ENCODE peak calls at places on chromosomes 3 and 15, in ten cellular contexts. One of them, this sample, is unnamed.

GRCh38 chr15:31328999-31329639 is 2.5 kb downstream of the KLF13 start:
- DNase-seq in memory B cell: no peak
- DNase-seq in psoas muscle: peak
- DNase-seq in left cardiac atrium: no peak
- DNase-seq in CD4-positive, alpha-beta T cell: peak
- DNase-seq in EH: no peak
- DNase-seq in iris pigment epithelial cell: no peak
- DNase-seq in endodermal cell: peak
- DNase-seq in EL: no peak
- DNase-seq in GOT3: no peak
- DNase-seq in this sample: no peak

GRCh38 chr3:62036726-62037125 is 336.6 kb downstream of the FEZF2 start:
- DNase-seq in left cardiac atrium: no peak
- DNase-seq in EL: peak
- DNase-seq in EH: peak
- DNase-seq in iris pigment epithelial cell: no peak
- DNase-seq in endodermal cell: no peak
- DNase-seq in memory B cell: no peak
- DNase-seq in CD4-positive, alpha-beta T cell: no peak
- DNase-seq in psoas muscle: no peak
- DNase-seq in GOT3: no peak
- DNase-seq in this sample: no peak

GRCh38 chr3:133038731-133039398 is 674 bp downstream of the TMEM108 start:
- DNase-seq in left cardiac atrium: peak
- DNase-seq in EH: no peak
- DNase-seq in GOT3: no peak
- DNase-seq in iris pigment epithelial cell: no peak
- DNase-seq in EL: peak
- DNase-seq in memory B cell: no peak
- DNase-seq in endodermal cell: peak
- DNase-seq in psoas muscle: peak
- DNase-seq in CD4-positive, alpha-beta T cell: no peak
- DNase-seq in this sample: peak

GRCh38 chr3:108300103-108300849 is 3.9 kb downstream of the HHLA2 start:
- DNase-seq in endodermal cell: peak
- DNase-seq in psoas muscle: no peak
- DNase-seq in memory B cell: no peak
- DNase-seq in left cardiac atrium: no peak
- DNase-seq in CD4-positive, alpha-beta T cell: no peak
- DNase-seq in EH: no peak
- DNase-seq in GOT3: no peak
- DNase-seq in EL: no peak
- DNase-seq in iris pigment epithelial cell: no peak
- DNase-seq in this sample: no peak

GRCh38 chr3:127701281-127701792 is 28.6 kb downstream of the ABTB1 start:
- DNase-seq in CD4-positive, alpha-beta T cell: no peak
- DNase-seq in EL: no peak
- DNase-seq in endodermal cell: no peak
- DNase-seq in iris pigment epithelial cell: no peak
- DNase-seq in memory B cell: no peak
- DNase-seq in left cardiac atrium: peak
- DNase-seq in EH: no peak
- DNase-seq in psoas muscle: peak
- DNase-seq in GOT3: no peak
- DNase-seq in this sample: peak

GRCh38 chr3:193439423-193439822 is 60.9 kb upstream of the ATP13A5 start:
- DNase-seq in psoas muscle: no peak
- DNase-seq in CD4-positive, alpha-beta T cell: no peak
- DNase-seq in EL: no peak
- DNase-seq in left cardiac atrium: no peak
- DNase-seq in memory B cell: no peak
- DNase-seq in endodermal cell: no peak
- DNase-seq in GOT3: no peak
- DNase-seq in iris pigment epithelial cell: no peak
- DNase-seq in EH: no peak
- DNase-seq in this sample: no peak

GRCh38 chr15:76274821-76275220 is 36.4 kb downstream of the ETFA start:
- DNase-seq in endodermal cell: no peak
- DNase-seq in EH: no peak
- DNase-seq in CD4-positive, alpha-beta T cell: no peak
- DNase-seq in EL: no peak
- DNase-seq in GOT3: no peak
- DNase-seq in iris pigment epithelial cell: no peak
- DNase-seq in memory B cell: no peak
- DNase-seq in left cardiac atrium: no peak
- DNase-seq in psoas muscle: no peak
- DNase-seq in this sample: no peak

GRCh38 chr3:194277547-194278091 is 73.5 kb downstream of the CPN2 start:
- DNase-seq in GOT3: no peak
- DNase-seq in CD4-positive, alpha-beta T cell: no peak
- DNase-seq in EL: no peak
- DNase-seq in memory B cell: no peak
- DNase-seq in endodermal cell: peak
- DNase-seq in left cardiac atrium: peak
- DNase-seq in EH: no peak
- DNase-seq in iris pigment epithelial cell: peak
- DNase-seq in psoas muscle: peak
- DNase-seq in this sample: peak

GRCh38 chr15:52111517-52112202 is 915 bp downstream of the BCL2L10 start:
- DNase-seq in endodermal cell: peak
- DNase-seq in CD4-positive, alpha-beta T cell: no peak
- DNase-seq in memory B cell: no peak
- DNase-seq in EH: no peak
- DNase-seq in left cardiac atrium: no peak
- DNase-seq in psoas muscle: no peak
- DNase-seq in EL: no peak
- DNase-seq in iris pigment epithelial cell: no peak
- DNase-seq in GOT3: no peak
- DNase-seq in this sample: no peak

GRCh38 chr3:123075359-123075758 is 8.5 kb downstream of the PDIA5 start:
- DNase-seq in endodermal cell: peak
- DNase-seq in memory B cell: no peak
- DNase-seq in GOT3: no peak
- DNase-seq in EL: peak
- DNase-seq in psoas muscle: no peak
- DNase-seq in CD4-positive, alpha-beta T cell: no peak
- DNase-seq in EH: peak
- DNase-seq in iris pigment epithelial cell: no peak
- DNase-seq in left cardiac atrium: no peak
- DNase-seq in this sample: no peak

GRCh38 chr3:129911261-129911861 is 17.9 kb upstream of the TMCC1 start:
- DNase-seq in psoas muscle: no peak
- DNase-seq in iris pigment epithelial cell: no peak
- DNase-seq in GOT3: no peak
- DNase-seq in EH: no peak
- DNase-seq in endodermal cell: no peak
- DNase-seq in CD4-positive, alpha-beta T cell: no peak
- DNase-seq in memory B cell: no peak
- DNase-seq in left cardiac atrium: no peak
- DNase-seq in EL: no peak
- DNase-seq in this sample: no peak

This sample was measured in Right ventricle myocardium inferior.